ENCODE peak calls at places on chromosomes 7 and 10, in five cellular contexts. One of them, this sample, is unnamed. For H3K4me1, the result is how much of the 10 kb centered on the place peaks cover.

GRCh38 chr7:41629711-41630111 is 73.2 kb downstream of the INHBA start:
- DNase-seq in stomach: no peak
- DNase-seq in A549: no peak
- DNase-seq in upper lobe of left lung: no peak
- DNase-seq in H1: no peak
- DNase-seq in this sample: no peak

GRCh38 chr7:43506460-43506859 is 76.4 kb upstream of the STK17A start:
- DNase-seq in A549: no peak
- DNase-seq in H1: no peak
- DNase-seq in stomach: no peak
- DNase-seq in upper lobe of left lung: no peak
- DNase-seq in this sample: no peak

GRCh38 chr7:23356726-23357125 is 57.6 kb downstream of the MALSU1 start:
- DNase-seq in H1: no peak
- DNase-seq in A549: no peak
- DNase-seq in stomach: no peak
- DNase-seq in upper lobe of left lung: no peak
- DNase-seq in this sample: no peak

GRCh38 chr7:24500599-24501451 is 72.4 kb upstream of the PALS2 start:
- DNase-seq in upper lobe of left lung: no peak
- DNase-seq in H1: no peak
- DNase-seq in A549: no peak
- DNase-seq in stomach: no peak
- DNase-seq in this sample: no peak

GRCh38 chr7:76428868-76429805 is 4.4 kb downstream of the ZP3 start:
- DNase-seq in H1: no peak
- DNase-seq in A549: no peak
- DNase-seq in upper lobe of left lung: no peak
- DNase-seq in stomach: no peak
- DNase-seq in this sample: no peak

GRCh38 chr7:113371376-113372043 is 253.2 kb upstream of the SMIM30 start:
- DNase-seq in upper lobe of left lung: no peak
- DNase-seq in H1: no peak
- DNase-seq in A549: no peak
- DNase-seq in stomach: no peak
- DNase-seq in this sample: no peak

GRCh38 chr10:80946073-80946472 is 408.4 kb downstream of the SH2D4B start:
- DNase-seq in upper lobe of left lung: no peak
- DNase-seq in H1: no peak
- DNase-seq in stomach: no peak
- DNase-seq in A549: no peak
- DNase-seq in this sample: no peak

GRCh38 chr10:5531558-5532230 is 6.9 kb downstream of the CALML3 start:
- DNase-seq in stomach: peak
- DNase-seq in upper lobe of left lung: no peak
- DNase-seq in H1: no peak
- DNase-seq in A549: no peak
- DNase-seq in this sample: no peak

GRCh38 chr7:30616318-30616717 is 21.6 kb downstream of the GARS1 start:
- DNase-seq in upper lobe of left lung: no peak
- DNase-seq in H1: no peak
- DNase-seq in stomach: no peak
- DNase-seq in A549: no peak
- DNase-seq in this sample: no peak

DNA sequence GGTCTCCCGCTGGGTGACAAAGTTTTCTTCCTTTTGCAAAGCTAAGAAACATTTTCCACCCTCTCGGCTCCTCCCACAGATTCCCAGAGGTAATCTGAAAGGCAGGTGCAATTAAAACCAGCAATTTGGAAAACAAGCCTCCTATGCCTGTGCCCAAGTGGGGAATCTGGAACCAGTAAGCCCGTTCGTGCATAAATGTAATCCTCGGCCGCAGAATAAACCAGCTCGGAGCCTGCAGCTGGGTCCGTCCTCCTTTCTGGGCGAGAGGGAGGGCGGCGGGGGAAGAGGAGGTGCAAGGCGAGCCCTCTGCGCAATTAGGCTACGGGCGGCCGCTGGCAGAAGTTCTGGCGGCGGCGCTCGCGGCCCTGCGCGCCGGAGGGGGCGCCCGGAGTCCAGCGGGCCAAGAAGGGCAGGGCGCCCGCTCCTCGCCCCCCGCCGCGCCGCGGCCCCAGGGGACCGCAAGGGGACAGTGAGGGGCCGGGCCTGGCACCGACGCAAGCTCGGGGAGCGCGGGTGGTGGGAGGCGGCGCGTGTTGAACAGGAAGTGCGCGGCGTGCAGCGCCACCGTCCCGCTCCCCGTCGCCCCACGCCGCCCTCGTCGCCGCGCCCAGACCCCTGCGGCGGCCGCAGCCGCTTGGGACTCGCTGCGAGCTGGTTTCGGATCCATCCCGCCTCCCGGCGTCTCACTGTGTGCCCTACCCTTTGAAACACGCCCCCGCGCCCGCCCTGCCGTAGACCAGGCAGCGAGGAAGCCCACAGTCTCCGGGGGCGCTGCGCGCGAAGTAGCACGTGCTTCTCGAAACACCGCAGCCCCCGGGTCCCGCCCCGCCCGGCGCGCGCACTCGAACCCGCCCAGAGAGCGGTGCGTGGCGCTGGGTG is at the start of gene PRKAG2:
- DNase-seq in H1: no peak
- DNase-seq in stomach: peak
- DNase-seq in A549: peak
- DNase-seq in upper lobe of left lung: peak
- DNase-seq in this sample: peak
- TF ChIP-seq POLR2A in H1: no peak
- TF ChIP-seq POLR2A in stomach: no peak
- TF ChIP-seq POLR2A in A549: no peak
- TF ChIP-seq POLR2A in upper lobe of left lung: peak
- TF ChIP-seq POLR2A in this sample: peak

GRCh38 chr10:129969528-129970264 is 5.6 kb upstream of the EBF3 start:
- DNase-seq in stomach: no peak
- DNase-seq in H1: no peak
- DNase-seq in upper lobe of left lung: peak
- DNase-seq in A549: no peak
- DNase-seq in this sample: no peak

GRCh38 chr10:129966831-129967578 is 2.9 kb upstream of the EBF3 start:
- DNase-seq in A549: no peak
- DNase-seq in H1: no peak
- DNase-seq in stomach: no peak
- DNase-seq in upper lobe of left lung: peak
- DNase-seq in this sample: no peak

GRCh38 chr10:129967579-129968019 is 3.5 kb upstream of the EBF3 start:
- DNase-seq in A549: no peak
- DNase-seq in H1: no peak
- DNase-seq in upper lobe of left lung: peak
- DNase-seq in stomach: no peak
- DNase-seq in this sample: no peak

GRCh38 chr10:129968937-129969527 is 5.0 kb upstream of the EBF3 start:
- DNase-seq in stomach: no peak
- DNase-seq in upper lobe of left lung: peak
- DNase-seq in A549: peak
- DNase-seq in H1: no peak
- DNase-seq in this sample: no peak

DNA sequence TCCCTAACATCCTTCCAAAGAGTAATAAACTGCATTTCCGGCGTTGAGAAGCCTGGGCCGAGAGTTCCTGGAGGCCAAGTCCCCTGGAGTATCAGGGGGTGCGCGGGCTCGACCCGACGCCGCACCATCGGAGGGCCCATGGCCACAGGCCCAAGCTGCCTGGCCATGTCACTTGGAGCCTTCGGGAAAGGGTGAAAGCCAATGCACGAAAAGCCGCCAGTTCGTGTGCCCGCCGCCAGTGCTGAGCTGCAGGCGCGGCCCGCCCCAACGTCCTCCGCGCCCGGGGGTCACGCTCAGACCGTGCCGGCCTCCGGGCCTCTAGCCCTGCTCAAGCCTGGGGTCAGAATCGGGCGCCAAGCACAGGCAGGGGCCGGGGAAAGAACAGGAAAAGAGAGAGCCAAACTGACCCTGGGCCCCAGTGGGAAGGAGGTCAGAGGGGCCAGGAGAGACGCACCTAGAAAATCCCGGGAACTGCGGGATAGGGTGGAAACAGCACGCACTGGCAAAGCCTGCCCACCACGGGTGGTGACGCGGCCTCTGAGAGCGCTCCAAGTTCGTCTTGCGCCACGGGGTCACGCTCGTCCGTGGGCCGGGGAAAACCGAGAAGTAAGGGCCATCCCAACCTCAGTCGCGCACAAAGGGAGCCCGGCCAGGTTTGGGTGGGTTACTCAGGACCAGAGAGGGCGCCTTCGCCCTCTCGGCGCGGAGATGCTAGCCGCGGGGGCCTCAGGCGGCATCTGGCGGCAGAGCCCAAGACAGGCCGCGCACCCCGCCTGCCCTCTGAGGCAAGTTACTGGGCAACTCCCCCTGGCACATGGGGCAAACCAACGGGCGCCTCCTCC is 4.2 kb upstream of the EBF3 start:
- DNase-seq in A549: no peak
- DNase-seq in stomach: no peak
- DNase-seq in upper lobe of left lung: peak
- DNase-seq in H1: no peak
- DNase-seq in this sample: no peak
- H3K4me1 ChIP-seq in A549: under half
- H3K4me1 ChIP-seq in stomach: under half
- H3K4me1 ChIP-seq in upper lobe of left lung: half or more
- H3K4me1 ChIP-seq in H1: under half
- H3K4me1 ChIP-seq in this sample: under half

DNA sequence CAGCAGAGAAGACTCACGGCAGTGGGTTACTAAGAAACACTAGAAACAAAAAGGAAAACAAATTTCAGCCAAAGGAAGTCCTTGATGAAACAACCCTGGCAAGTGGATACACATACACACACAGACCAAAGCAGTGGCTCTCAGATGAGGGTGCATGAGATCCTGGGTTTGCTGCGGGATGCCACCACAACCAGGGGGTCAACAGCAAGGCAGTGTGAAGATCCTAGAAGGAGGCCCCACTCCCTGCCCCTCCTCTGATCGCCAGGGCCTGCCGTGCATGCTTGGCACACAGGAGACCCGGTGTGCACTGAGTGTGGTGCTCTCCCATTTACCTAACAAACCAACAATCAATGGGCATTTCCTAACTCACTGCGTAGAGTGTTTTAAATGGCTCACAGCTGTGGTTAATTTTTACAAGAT is 252.3 kb upstream of the KLF14 start:
- DNase-seq in upper lobe of left lung: peak
- DNase-seq in stomach: no peak
- DNase-seq in A549: no peak
- DNase-seq in H1: no peak
- DNase-seq in this sample: no peak
- H3K27ac ChIP-seq in upper lobe of left lung: peak
- H3K27ac ChIP-seq in stomach: peak
- H3K27ac ChIP-seq in A549: no peak
- H3K27ac ChIP-seq in H1: no peak
- H3K27ac ChIP-seq in this sample: no peak

GRCh38 chr7:133815677-133816210 is 311.4 kb upstream of the LRGUK start:
- DNase-seq in stomach: no peak
- DNase-seq in A549: peak
- DNase-seq in H1: no peak
- DNase-seq in upper lobe of left lung: no peak
- DNase-seq in this sample: no peak
- TF ChIP-seq POLR2A in stomach: no peak
- TF ChIP-seq POLR2A in A549: no peak
- TF ChIP-seq POLR2A in H1: no peak
- TF ChIP-seq POLR2A in upper lobe of left lung: no peak
- TF ChIP-seq POLR2A in this sample: no peak

DNA sequence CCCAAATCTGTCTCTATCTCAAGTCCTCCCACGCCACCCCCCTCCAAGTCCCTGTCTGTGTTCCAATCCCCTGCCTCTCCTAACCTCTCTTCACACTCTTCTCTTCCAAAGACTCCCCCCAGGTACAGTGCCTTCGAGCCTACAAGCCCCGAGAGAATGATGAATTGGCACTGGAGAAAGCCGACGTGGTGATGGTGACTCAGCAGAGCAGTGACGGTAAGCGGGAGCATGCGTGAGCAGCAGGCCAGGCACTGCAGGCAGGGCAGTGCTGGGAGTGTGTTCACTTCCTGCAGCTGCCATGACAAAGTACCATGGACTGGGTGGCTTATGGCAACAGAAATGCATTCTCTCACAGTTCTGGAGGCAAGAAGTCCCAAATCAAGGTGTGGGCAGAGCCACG is 23.4 kb downstream of the ARHGEF5 start:
- DNase-seq in upper lobe of left lung: peak
- DNase-seq in A549: no peak
- DNase-seq in H1: no peak
- DNase-seq in stomach: no peak
- DNase-seq in this sample: no peak
- H3K4me1 ChIP-seq in upper lobe of left lung: under half
- H3K4me1 ChIP-seq in A549: under half
- H3K4me1 ChIP-seq in H1: under half
- H3K4me1 ChIP-seq in stomach: under half
- H3K4me1 ChIP-seq in this sample: under half

GRCh38 chr10:103110407-103110806 is 82.7 kb downstream of the NT5C2 start:
- DNase-seq in upper lobe of left lung: no peak
- DNase-seq in stomach: no peak
- DNase-seq in H1: no peak
- DNase-seq in A549: no peak
- DNase-seq in this sample: no peak

GRCh38 chr10:103111918-103112877 is 80.9 kb downstream of the NT5C2 start:
- DNase-seq in stomach: no peak
- DNase-seq in H1: no peak
- DNase-seq in upper lobe of left lung: no peak
- DNase-seq in A549: no peak
- DNase-seq in this sample: no peak

GRCh38 chr10:103114876-103115275 is 78.2 kb downstream of the NT5C2 start:
- DNase-seq in A549: no peak
- DNase-seq in stomach: no peak
- DNase-seq in H1: no peak
- DNase-seq in upper lobe of left lung: no peak
- DNase-seq in this sample: no peak

GRCh38 chr10:103106556-103106955 is 86.5 kb downstream of the NT5C2 start:
- DNase-seq in upper lobe of left lung: no peak
- DNase-seq in stomach: no peak
- DNase-seq in H1: no peak
- DNase-seq in A549: no peak
- DNase-seq in this sample: no peak

DNA sequence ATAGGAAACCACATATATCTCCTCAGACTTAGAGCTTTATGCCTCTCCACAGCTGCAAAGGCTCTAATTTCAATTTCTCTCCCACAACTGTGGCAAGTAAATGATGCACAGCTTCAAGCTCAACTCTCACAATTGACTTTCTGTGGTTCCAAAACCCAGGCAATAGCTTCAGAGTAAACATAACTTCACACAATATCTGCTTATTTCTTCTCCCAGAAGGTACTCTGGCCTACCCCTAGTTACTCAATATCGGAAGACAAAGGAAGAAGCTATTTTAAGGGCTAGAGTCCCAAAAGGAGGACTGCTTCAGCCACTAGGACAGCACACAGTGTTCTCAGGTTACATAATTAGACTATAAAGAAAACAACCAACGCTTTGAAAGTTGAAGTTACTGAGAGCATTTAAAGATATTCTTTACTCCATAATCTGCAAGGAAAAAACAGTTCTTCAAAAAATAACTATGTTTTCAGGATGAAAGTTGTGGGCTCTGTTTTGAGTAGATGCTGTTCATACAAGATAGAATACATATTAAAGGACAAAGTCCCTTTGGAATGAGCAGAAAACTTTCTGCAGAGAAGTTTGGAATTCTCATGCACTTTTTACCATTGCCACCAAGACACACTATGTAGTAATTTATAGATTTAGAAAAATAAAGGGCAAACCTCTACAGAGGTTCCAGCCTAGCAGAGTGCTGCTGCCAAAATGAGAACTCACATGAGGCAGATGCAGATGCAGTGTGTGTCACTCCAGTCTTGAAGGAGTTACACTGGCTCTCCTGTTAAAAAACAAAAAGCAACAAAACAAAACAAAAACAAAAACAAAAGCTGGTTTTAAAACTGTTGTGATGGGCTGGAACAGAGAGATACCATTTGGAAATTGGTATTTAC is 81.8 kb downstream of the NT5C2 start:
- DNase-seq in stomach: no peak
- DNase-seq in H1: no peak
- DNase-seq in A549: no peak
- DNase-seq in upper lobe of left lung: no peak
- DNase-seq in this sample: no peak
- H3K27ac ChIP-seq in stomach: peak
- H3K27ac ChIP-seq in H1: no peak
- H3K27ac ChIP-seq in A549: no peak
- H3K27ac ChIP-seq in upper lobe of left lung: peak
- H3K27ac ChIP-seq in this sample: peak